ENCODE peak calls at places on chromosomes 13 and 19, in four cellular contexts. F is KBM-7, T is pons, C is ascending aorta. I is an unnamed sample.

GRCh38 chr13:21639604-21640003 is 31.3 kb upstream of the FGF9 start:
- DNase-seq in F (no peak), C (no peak), T (no peak), I (no peak)

GRCh38 chr19:15177269-15178116 is 23.3 kb downstream of the NOTCH3 start:
- DNase-seq in T (peak), F (peak), C (no peak), I (peak)

GRCh38 chr13:94009696-94010095 is 469.8 kb downstream of the DCT start:
- DNase-seq in F (no peak), C (no peak), T (no peak), I (no peak)

GRCh38 chr13:74644239-74644638 is 510.0 kb upstream of the KLF12 start:
- DNase-seq in T (no peak), F (no peak), C (no peak), I (no peak)

GRCh38 chr19:12804051-12804450 is 2.2 kb downstream of the THSD8 start:
- DNase-seq in T (no peak), C (no peak), F (no peak), I (no peak)

GRCh38 chr13:64928704-64929499 is 2301.2 kb downstream of the PCDH9 start:
- DNase-seq in F (no peak), T (no peak), C (no peak), I (peak)

GRCh38 chr19:29277107-29277506 is 64.2 kb upstream of the UQCRFS1 start:
- DNase-seq in C (no peak), F (peak), T (no peak), I (peak)

GRCh38 chr13:80339578-80339840 is 1.4 kb downstream of the SPRY2 start:
- DNase-seq in C (no peak), T (peak), F (peak), I (peak)

GRCh38 chr13:42277618-42278276 is 5.8 kb downstream of the AKAP11 start:
- DNase-seq in T (no peak), C (no peak), F (no peak), I (no peak)

GRCh38 chr13:50650936-50651638 is 192.4 kb downstream of the DLEU7 start:
- DNase-seq in F (no peak), C (no peak), T (no peak), I (peak)

GRCh38 chr13:79659161-79659560 is 178.2 kb downstream of the NDFIP2 start:
- DNase-seq in F (no peak), C (no peak), T (no peak), I (peak)

GRCh38 chr19:35269425-35270117 is 809 bp downstream of the USF2 start:
- DNase-seq in F (peak), C (no peak), T (peak), I (peak)

GRCh38 chr19:1823539-1824251 is 11.6 kb upstream of the ATP8B3 start:
- DNase-seq in F (no peak), C (no peak), T (no peak), I (no peak)

GRCh38 chr13:108033800-108034707 is 181.3 kb downstream of the LIG4 start:
- DNase-seq in F (no peak), T (no peak), C (no peak), I (no peak)

GRCh38 chr13:43054803-43055802 is 31.7 kb downstream of the DNAJC15 start:
- DNase-seq in T (peak), C (no peak), F (no peak), I (peak)

GRCh38 chr19:6376512-6377193 is 920 bp upstream of the PSPN start:
- DNase-seq in C (no peak), F (no peak), T (no peak), I (peak)

GRCh38 chr19:14473073-14473790 is 1.9 kb downstream of the PTGER1 start:
- DNase-seq in F (no peak), T (no peak), C (no peak), I (no peak)

GRCh38 chr13:30186644-30187431 is 120.5 kb downstream of the KATNAL1 start:
- DNase-seq in T (no peak), F (no peak), C (no peak), I (no peak)

GRCh38 chr13:90416519-90416918 is 931.0 kb upstream of the MIR17HG start:
- DNase-seq in F (no peak), C (no peak), T (no peak), I (peak)

GRCh38 chr19:33419763-33420080 is 46.2 kb downstream of the CEBPG start:
- DNase-seq in T (no peak), C (no peak), F (no peak), I (no peak)

GRCh38 chr19:5250127-5250659 is 90.4 kb downstream of the PTPRS start:
- DNase-seq in T (peak), C (peak), F (no peak), I (no peak)

GRCh38 chr13:25085125-25085742 is 10.7 kb upstream of the PABPC3 start:
- DNase-seq in F (peak), C (no peak), T (peak), I (peak)

GRCh38 chr13:110841846-110842245 is 73.0 kb downstream of the ANKRD10 start:
- DNase-seq in C (no peak), F (no peak), T (no peak), I (peak)

GRCh38 chr13:24038405-24038804 is 122.1 kb upstream of the SPATA13 start:
- DNase-seq in T (peak), F (no peak), C (no peak), I (peak)

GRCh38 chr13:73351730-73352129 is 292.9 kb downstream of the KLF5 start:
- DNase-seq in F (no peak), T (no peak), C (no peak), I (peak)

GRCh38 chr19:30852168-30852567 is 480.0 kb downstream of the ZNF536 start:
- DNase-seq in C (no peak), F (no peak), T (no peak), I (no peak)

GRCh38 chr13:63345835-63346234 is 1930.2 kb upstream of the PCDH20 start:
- DNase-seq in T (no peak), C (no peak), F (no peak), I (no peak)

GRCh38 chr13:44331446-44331845 is 42.2 kb upstream of the SERP2 start:
- DNase-seq in C (no peak), F (no peak), T (no peak), I (no peak)

GRCh38 chr13:73060251-73061160 is 1.7 kb downstream of the KLF5 start:
- DNase-seq in C (no peak), F (peak), T (no peak), I (peak)

GRCh38 chr13:53005631-53006030 is 23.0 kb upstream of the OLFM4 start:
- DNase-seq in T (no peak), F (no peak), C (no peak), I (no peak)

GRCh38 chr13:112972867-112973576 is 4.0 kb downstream of the MCF2L start:
- DNase-seq in F (no peak), C (no peak), T (no peak), I (no peak)

GRCh38 chr13:111367340-111367739 is 46.9 kb downstream of the TEX29 start:
- DNase-seq in T (no peak), C (no peak), F (no peak), I (no peak)

GRCh38 chr19:47429140-47429793 is 9.9 kb upstream of the MEIS3 start:
- DNase-seq in C (no peak), F (no peak), T (no peak), I (no peak)

GRCh38 chr19:28519950-28520861 is 692.7 kb downstream of the UQCRFS1 start:
- DNase-seq in F (no peak), T (no peak), C (no peak), I (peak)